ENCODE peak calls at places on chromosomes 13 and 19, in four cellular contexts. D is mammary epithelial cell, S is NCI-H2029, I is colonic mucosa. G is an unnamed sample.

GRCh38 chr13:57629821-57630235 is 1.7 kb upstream of the PCDH17 start:
- DNase-seq in I (peak; percentile 40), S (peak; percentile 53), D (no peak), G (peak; percentile 15)

GRCh38 chr13:98475521-98475920 is 101.4 kb downstream of the STK24 start:
- DNase-seq in S (no peak), I (no peak), D (no peak), G (no peak)

GRCh38 chr13:96279904-96280303 is 190.0 kb downstream of the HS6ST3 start:
- DNase-seq in I (no peak), D (no peak), S (no peak), G (no peak)

GRCh38 chr13:24923305-24923640 is 159.3 kb downstream of the RNF17 start:
- DNase-seq in S (no peak), I (no peak), D (no peak), G (peak; percentile 11)

GRCh38 chr19:11539495-11540365 is 1.1 kb downstream of the CNN1 start:
- DNase-seq in D (no peak), S (no peak), I (no peak), G (no peak)

GRCh38 chr13:109955598-109955997 is 169.2 kb upstream of the IRS2 start:
- DNase-seq in I (no peak), D (no peak), S (no peak), G (no peak)

GRCh38 chr19:42068756-42069571 is 1.0 kb downstream of the GRIK5 start:
- DNase-seq in I (no peak), D (no peak), S (no peak), G (no peak)

GRCh38 chr19:18612772-18613588 is at the start of gene TMEM59L:
- DNase-seq in D (no peak), I (no peak), S (no peak), G (no peak)

GRCh38 chr13:94660695-94661324 is 51.5 kb downstream of the SOX21 start:
- DNase-seq in I (no peak), D (no peak), S (no peak), G (peak; percentile 33)

GRCh38 chr19:7618771-7619510 is 10.4 kb downstream of the XAB2 start:
- DNase-seq in S (no peak), I (peak; percentile 78), D (no peak), G (no peak)

GRCh38 chr13:111565400-111565799 is 245.0 kb downstream of the TEX29 start:
- DNase-seq in I (no peak), S (no peak), D (no peak), G (no peak)

GRCh38 chr19:54233941-54234340 is 8.6 kb downstream of the LILRA6 start:
- DNase-seq in I (no peak), S (no peak), D (no peak), G (no peak)

GRCh38 chr19:1671716-1672037 is 19.3 kb upstream of the TCF3 start:
- DNase-seq in S (no peak), D (no peak), I (no peak), G (no peak)

GRCh38 chr19:33771308-33772101 is 25.2 kb upstream of the KCTD15 start:
- DNase-seq in D (peak; percentile 36), I (peak; percentile 75), S (peak; percentile 60), G (peak; percentile 91)

GRCh38 chr13:34037636-34038325 is 219.8 kb downstream of the RFC3 start:
- DNase-seq in D (no peak), S (no peak), I (no peak), G (peak; percentile 30)

GRCh38 chr19:35301961-35302360 is 10.0 kb downstream of the MAG start:
- DNase-seq in D (no peak), S (no peak), I (no peak), G (no peak)

GRCh38 chr19:38037151-38037611 is 130.2 kb downstream of the SIPA1L3 start:
- DNase-seq in D (no peak), I (no peak), S (no peak), G (no peak)

GRCh38 chr19:43464089-43464775 is 1.2 kb downstream of the LYPD3 start:
- DNase-seq in D (no peak), I (peak; percentile 84), S (peak; percentile 45), G (peak; percentile 75)

GRCh38 chr19:4374451-4375163 is 25.7 kb downstream of the SH3GL1 start:
- DNase-seq in I (peak; percentile 74), D (peak; percentile 74), S (no peak), G (peak; percentile 97)

GRCh38 chr19:1408300-1409203 is 1.2 kb downstream of the DAZAP1 start:
- DNase-seq in S (peak; percentile 51), I (peak; percentile 50), D (peak; percentile 51), G (peak; percentile 83)

GRCh38 chr13:30731658-30732390 is 3.5 kb upstream of the ALOX5AP start:
- DNase-seq in D (no peak), I (no peak), S (no peak), G (no peak)

GRCh38 chr13:98348476-98348875 is 171.4 kb upstream of the RNF113B start:
- DNase-seq in S (no peak), I (no peak), D (no peak), G (no peak)

GRCh38 chr13:102687520-102687919 is 7.3 kb downstream of the METTL21C start:
- DNase-seq in D (peak; percentile 70), S (no peak), I (no peak), G (no peak)

GRCh38 chr19:1169921-1170885 is 3.9 kb downstream of the SBNO2 start:
- DNase-seq in D (peak; percentile 79), S (no peak), I (no peak), G (no peak)

GRCh38 chr13:30355405-30355741 is 48.0 kb upstream of the KATNAL1 start:
- DNase-seq in I (no peak), D (no peak), S (no peak), G (peak; percentile 23)

GRCh38 chr19:32875428-32875827 is 5.9 kb upstream of the SLC7A9 start:
- DNase-seq in D (no peak), S (no peak), I (no peak), G (no peak)

GRCh38 chr13:43688230-43688907 is 98.4 kb downstream of the ENOX1 start:
- DNase-seq in S (no peak), D (no peak), I (no peak), G (no peak)

GRCh38 chr19:50500060-50500752 is 10.8 kb downstream of the JOSD2 start:
- DNase-seq in I (no peak), D (no peak), S (no peak), G (no peak)

GRCh38 chr13:79226938-79227337 is 179.1 kb downstream of the RBM26 start:
- DNase-seq in I (no peak), S (no peak), D (no peak), G (no peak)

GRCh38 chr19:48539503-48540096 is 12.4 kb upstream of the SULT2B1 start:
- DNase-seq in S (peak; percentile 99), I (peak; percentile 58), D (peak; percentile 51), G (peak; percentile 64)

GRCh38 chr19:10517760-10518443 is 655 bp upstream of the S1PR5 start:
- DNase-seq in D (no peak), I (no peak), S (no peak), G (no peak)

GRCh38 chr19:49151339-49152217 is 3.6 kb downstream of the HRC start:
- DNase-seq in D (peak; percentile 84), I (peak; percentile 98), S (peak; percentile 97), G (peak; percentile 97)

G was measured in trophoblast cell.